ENCODE peak calls at places on chromosomes 11 and 22, in four cellular contexts. W is ascending aorta, L is tibial nerve, E is right lobe of liver. S is an unnamed sample.

GRCh38 chr22:37604875-37605274 is 3.8 kb upstream of the GGA1 start:
- DNase-seq in W (no peak), L (no peak), E (no peak), S (no peak)

GRCh38 chr11:43997022-43997665 is 50.6 kb upstream of the ACCSL start:
- DNase-seq in W (peak; percentile 40), L (no peak), E (no peak), S (no peak)

GRCh38 chr11:131687291-131688055 is 317.1 kb downstream of the NTM start:
- DNase-seq in W (no peak), L (no peak), E (no peak), S (no peak)

GRCh38 chr22:49767355-49768062 is 60.2 kb downstream of the BRD1 start:
- DNase-seq in W (peak; percentile 62), L (no peak), E (peak; percentile 35), S (no peak)

GRCh38 chr11:68471360-68472340 is 11.1 kb downstream of the PPP6R3 start:
- DNase-seq in W (no peak), L (no peak), E (no peak), S (no peak)

GRCh38 chr11:90341986-90342385 is 119.1 kb upstream of the CHORDC1 start:
- DNase-seq in W (no peak), L (no peak), E (no peak), S (no peak)

GRCh38 chr11:2775083-2775625 is 75.4 kb upstream of the KCNQ1OT1 start:
- DNase-seq in W (peak; percentile 61), L (peak; percentile 6), E (peak; percentile 54), S (no peak)

GRCh38 chr22:26587991-26588613 is 1.8 kb downstream of the TPST2 start:
- DNase-seq in W (no peak), L (no peak), E (no peak), S (no peak)

GRCh38 chr11:120912504-120912903 is 111.4 kb upstream of the TBCEL start:
- DNase-seq in W (no peak), L (no peak), E (no peak), S (no peak)

GRCh38 chr11:108647701-108648527 is 17.0 kb upstream of the DDX10 start:
- DNase-seq in W (peak; percentile 71), L (no peak), E (peak; percentile 93), S (peak; percentile 33)

GRCh38 chr11:115226556-115226955 is 277.7 kb downstream of the CADM1 start:
- DNase-seq in W (no peak), L (no peak), E (no peak), S (peak; percentile 58)

GRCh38 chr11:8384199-8384821 is 120.6 kb upstream of the LMO1 start:
- DNase-seq in W (peak; percentile 45), L (no peak), E (no peak), S (peak; percentile 1)

GRCh38 chr11:132365650-132366049 is 995.2 kb downstream of the NTM start:
- DNase-seq in W (no peak), L (no peak), E (no peak), S (no peak)

GRCh38 chr11:6737872-6738466 is 33.8 kb downstream of the OR2AG2 start:
- DNase-seq in W (no peak), L (no peak), E (no peak), S (no peak)

GRCh38 chr11:10108901-10109665 is 184.9 kb downstream of the SBF2 start:
- DNase-seq in W (no peak), L (no peak), E (no peak), S (no peak)

GRCh38 chr11:128686745-128687177 is 7.1 kb upstream of the FLI1 start:
- DNase-seq in W (no peak), L (no peak), E (peak; percentile 60), S (no peak)

GRCh38 chr11:1874406-1875092 is 17.1 kb downstream of the PRR33 start:
- DNase-seq in W (no peak), L (no peak), E (peak; percentile 49), S (no peak)

GRCh38 chr11:11155962-11156815 is 196.9 kb downstream of the CSNK2A3 start:
- DNase-seq in W (no peak), L (no peak), E (no peak), S (no peak)
- H3K4me3 ChIP-seq in W (no peak overlapping the region), L (no peak overlapping the region), E (no peak overlapping the region), S (no peak overlapping the region)

GRCh38 chr11:36386411-36386810 is 90.3 kb downstream of the PRR5L start:
- DNase-seq in W (peak; percentile 12), L (no peak), E (no peak), S (no peak)

GRCh38 chr11:36381005-36381350 is 84.9 kb downstream of the PRR5L start:
- DNase-seq in W (no peak), L (no peak), E (no peak), S (no peak)

GRCh38 chr11:36380296-36381004 is 84.4 kb downstream of the PRR5L start:
- DNase-seq in W (no peak), L (no peak), E (no peak), S (no peak)

GRCh38 chr11:36385121-36385530 is 89.0 kb downstream of the PRR5L start:
- DNase-seq in W (no peak), L (no peak), E (no peak), S (no peak)

DNA sequence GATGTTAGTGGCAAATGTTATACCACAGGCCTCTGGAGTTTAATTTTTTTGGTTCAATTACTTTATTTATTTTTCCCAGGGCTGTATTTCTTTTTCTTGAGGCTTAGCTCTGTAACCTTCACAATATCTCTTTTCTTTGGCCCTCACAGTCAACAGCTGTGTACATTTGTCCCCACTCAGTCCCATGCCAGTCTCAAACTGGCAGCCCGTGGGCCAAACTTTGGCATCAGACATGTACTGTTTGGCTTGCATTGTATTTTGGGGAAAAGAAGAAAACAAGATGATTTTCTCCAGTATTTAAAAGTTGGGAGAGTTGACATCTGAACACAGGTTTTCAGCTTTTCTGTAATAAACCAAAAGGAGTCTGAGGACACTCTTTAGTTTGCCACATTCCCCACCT is 87.1 kb downstream of the PRR5L start:
- DNase-seq in W (no peak), L (no peak), E (no peak), S (no peak)
- TF ChIP-seq CTCF in W (no peak), L (no peak), E (no peak), S (no peak)

GRCh38 chr11:73982595-73982989 is at the start of gene UCP2:
- DNase-seq in W (peak; percentile 91), L (peak; percentile 75), E (peak; percentile 87), S (no peak)

GRCh38 chr11:73980001-73980960 is 2.4 kb downstream of the UCP2 start:
- DNase-seq in W (peak; percentile 73), L (no peak), E (peak; percentile 57), S (no peak)

GRCh38 chr11:73978576-73979086 is 4.0 kb downstream of the UCP2 start:
- DNase-seq in W (no peak), L (no peak), E (peak; percentile 1), S (no peak)

GRCh38 chr11:73982990-73983763 is 534 bp upstream of the UCP2 start:
- DNase-seq in W (peak; percentile 97), L (peak; percentile 72), E (peak; percentile 94), S (peak; percentile 56)

DNA sequence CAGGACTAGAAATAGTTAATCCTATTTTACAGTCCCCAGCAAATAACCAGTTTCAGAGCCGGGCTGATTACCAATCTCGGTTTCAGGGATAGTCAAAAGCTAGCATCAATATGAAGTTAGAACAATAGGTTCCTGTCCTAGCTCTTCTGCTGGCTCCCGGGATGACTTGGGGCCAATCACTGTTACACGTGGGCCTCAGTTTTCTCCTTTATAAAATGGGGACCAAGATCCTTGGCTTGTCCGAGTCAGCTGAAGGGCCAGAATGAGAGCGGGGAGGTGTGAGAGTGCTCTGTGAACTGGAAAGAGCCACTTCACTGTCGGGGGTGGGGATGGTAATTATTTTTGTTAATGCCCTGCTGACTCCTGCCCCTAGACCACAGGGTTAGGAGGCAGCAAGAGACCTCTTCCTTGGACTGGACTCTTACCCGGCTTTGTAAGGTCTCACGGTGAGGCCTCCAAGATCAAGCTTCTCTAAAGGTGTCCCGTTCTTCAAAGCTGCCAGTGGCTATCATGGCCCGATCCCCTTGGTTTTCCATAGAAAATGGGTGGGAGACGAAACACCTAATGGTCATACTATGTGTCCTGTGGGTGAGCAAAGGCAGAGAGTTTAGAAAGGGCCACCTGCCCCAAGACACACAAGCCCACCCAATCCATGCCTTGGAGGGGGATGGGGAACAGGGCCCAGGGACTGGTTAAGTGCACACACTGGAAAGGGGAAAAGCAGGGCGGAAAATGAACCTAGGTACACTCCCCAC is 1.4 kb downstream of the UCP2 start:
- DNase-seq in W (no peak), L (no peak), E (peak; percentile 24), S (no peak)
- H3K4me3 ChIP-seq in W (peak overlapping the region; percentile 74), L (no peak overlapping the region), E (peak overlapping the region; percentile 56), S (no peak overlapping the region)

GRCh38 chr22:43228330-43228729 is 41.4 kb upstream of the TTLL12 start:
- DNase-seq in W (no peak), L (no peak), E (no peak), S (no peak)
- TF ChIP-seq CTCF in W (no peak), L (no peak), E (peak; percentile 5), S (peak; percentile 40)

DNA sequence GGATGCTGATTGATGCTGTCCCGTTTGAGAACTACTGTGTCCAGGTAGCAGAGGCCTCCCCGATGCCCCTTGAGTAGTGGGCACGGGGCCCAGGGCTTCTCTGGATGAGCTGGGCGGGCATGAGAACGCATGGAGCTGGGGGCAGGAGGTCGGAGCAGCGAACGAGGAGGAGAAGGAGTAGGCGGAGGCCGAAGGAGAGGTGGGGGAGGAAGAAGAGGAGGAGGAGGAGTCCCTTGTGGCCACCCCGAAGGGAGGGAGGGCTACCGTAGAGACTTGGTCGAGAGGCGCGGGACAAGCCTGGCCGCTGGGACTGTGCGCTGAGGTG is 62.9 kb downstream of the CRYBB2 start:
- DNase-seq in W (no peak), L (no peak), E (no peak), S (no peak)
- H3K4me3 ChIP-seq in W (peak overlapping the region; percentile 21), L (no peak overlapping the region), E (no peak overlapping the region), S (no peak overlapping the region)

GRCh38 chr11:130145328-130145812 is 14.2 kb upstream of the ST14 start:
- DNase-seq in W (no peak), L (no peak), E (no peak), S (no peak)

GRCh38 chr11:130146797-130147196 is 12.8 kb upstream of the ST14 start:
- DNase-seq in W (no peak), L (no peak), E (no peak), S (no peak)

GRCh38 chr11:130144129-130144528 is 15.5 kb upstream of the ST14 start:
- DNase-seq in W (no peak), L (no peak), E (peak; percentile 83), S (no peak)

GRCh38 chr11:130144721-130145327 is 14.8 kb upstream of the ST14 start:
- DNase-seq in W (no peak), L (no peak), E (no peak), S (no peak)

DNA sequence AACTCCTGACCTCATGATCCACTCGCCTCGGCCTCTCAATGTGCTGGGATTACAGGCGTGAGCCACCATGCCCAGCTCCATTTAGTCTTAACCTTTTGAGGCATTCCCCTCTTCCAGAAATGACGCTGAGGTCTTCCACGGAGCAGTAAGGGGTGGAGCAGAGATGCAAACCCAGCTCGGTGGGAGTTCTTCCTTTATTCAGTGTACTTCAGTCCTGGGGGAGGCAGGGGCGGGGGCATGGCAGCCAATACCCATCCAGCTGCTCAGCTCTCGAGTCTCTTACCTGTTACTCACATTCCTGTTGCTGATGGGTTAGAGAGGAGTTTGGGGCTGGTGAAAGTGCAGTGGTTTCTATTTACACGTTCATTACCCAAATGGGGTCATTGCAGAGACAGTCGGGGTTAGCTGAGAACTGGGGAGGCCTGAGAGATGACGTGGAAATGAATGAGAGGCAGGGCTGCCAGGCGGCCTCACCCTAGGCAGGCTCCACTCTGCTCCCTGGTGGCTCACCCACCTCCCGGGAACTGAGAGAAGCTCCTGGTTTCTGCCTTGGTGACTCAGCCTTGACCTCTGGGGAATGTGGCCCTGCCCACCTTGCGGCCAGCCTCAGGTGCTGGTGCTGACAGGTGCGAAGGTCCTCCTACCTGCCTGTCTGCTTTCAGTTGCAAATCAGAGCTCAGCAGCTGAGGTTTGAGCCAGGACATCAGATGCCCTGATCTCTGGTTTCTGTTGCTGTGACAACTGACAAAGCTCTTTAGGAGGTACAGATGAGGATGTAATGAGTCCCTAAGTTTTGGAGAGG is 13.4 kb upstream of the ST14 start:
- DNase-seq in W (no peak), L (no peak), E (peak; percentile 71), S (no peak)
- TF ChIP-seq CTCF in W (no peak), L (peak; percentile 21), E (peak; percentile 31), S (peak; percentile 22)